ENCODE peak calls at places on chromosomes 7 and 10, in nine cellular contexts. H is GM23248, R is neural progenitor cell, D is PC-3, U is hepatocyte, B is SK-N-SH, L is OCI-LY7, Z is MM.1S, A is HCT116. E is an unnamed sample.

GRCh38 chr7:19146699-19147098 is 1.5 kb upstream of the FERD3L start:
- DNase-seq in H (peak; percentile 37), R (peak; percentile 66), D (peak; percentile 46), U (peak; percentile 54), B (peak; percentile 23), L (no peak), Z (peak; percentile 30), A (no peak), E (peak; percentile 69)

GRCh38 chr7:103680161-103681144 is 234.4 kb upstream of the SLC26A5 start:
- DNase-seq in H (no peak), R (peak; percentile 3), D (no peak), U (no peak), B (no peak), L (no peak), Z (no peak), A (no peak), E (peak; percentile 9)

GRCh38 chr7:6027806-6028365 is 3.3 kb upstream of the ANKRD61 start:
- DNase-seq in H (no peak), R (no peak), D (no peak), U (no peak), B (no peak), L (no peak), Z (no peak), A (no peak), E (no peak)

GRCh38 chr10:17883621-17884020 is 68.1 kb upstream of the SLC39A12 start:
- DNase-seq in H (no peak), R (no peak), D (peak; percentile 1), U (no peak), B (no peak), L (no peak), Z (no peak), A (no peak), E (no peak)

GRCh38 chr7:114048386-114049235 is 129.8 kb upstream of the PPP1R3A start:
- DNase-seq in H (peak; percentile 65), R (no peak), D (peak; percentile 6), U (peak; percentile 11), B (peak; percentile 16), L (peak; percentile 10), Z (peak; percentile 59), A (no peak), E (peak; percentile 23)

GRCh38 chr7:115135769-115136410 is 214.0 kb downstream of the MDFIC start:
- DNase-seq in H (no peak), R (peak; percentile 22), D (peak; percentile 80), U (no peak), B (no peak), L (no peak), Z (peak; percentile 77), A (no peak), E (peak; percentile 46)

GRCh38 chr10:35216303-35216905 is 89.8 kb downstream of the CREM start:
- DNase-seq in H (no peak), R (no peak), D (peak; percentile 56), U (no peak), B (no peak), L (no peak), Z (no peak), A (no peak), E (no peak)

GRCh38 chr7:134155871-134156270 is 28.7 kb downstream of the LRGUK start:
- DNase-seq in H (no peak), R (no peak), D (no peak), U (no peak), B (no peak), L (no peak), Z (no peak), A (no peak), E (no peak)

GRCh38 chr7:44461387-44461786 is 29.1 kb downstream of the NUDCD3 start:
- DNase-seq in H (peak; percentile 78), R (no peak), D (peak; percentile 43), U (no peak), B (no peak), L (peak; percentile 49), Z (peak; percentile 29), A (no peak), E (no peak)

GRCh38 chr10:97628228-97628627 is 5.1 kb downstream of the MORN4 start:
- DNase-seq in H (no peak), R (no peak), D (no peak), U (no peak), B (no peak), L (no peak), Z (no peak), A (no peak), E (no peak)

GRCh38 chr7:73741600-73741999 is 3.0 kb upstream of the ABHD11 start:
- DNase-seq in H (no peak), R (peak; percentile 52), D (no peak), U (no peak), B (no peak), L (peak; percentile 42), Z (no peak), A (no peak), E (peak; percentile 81)

GRCh38 chr10:117684211-117684610 is 141.7 kb downstream of the EMX2 start:
- DNase-seq in H (no peak), R (no peak), D (no peak), U (no peak), B (no peak), L (no peak), Z (no peak), A (no peak), E (no peak)

GRCh38 chr10:5915451-5915850 is 25.4 kb downstream of the FBH1 start:
- DNase-seq in H (no peak), R (no peak), D (no peak), U (no peak), B (no peak), L (no peak), Z (no peak), A (no peak), E (no peak)

GRCh38 chr7:7550663-7551062 is 15.0 kb upstream of the COL28A1 start:
- DNase-seq in H (no peak), R (no peak), D (no peak), U (no peak), B (no peak), L (no peak), Z (no peak), A (no peak), E (no peak)

DNA sequence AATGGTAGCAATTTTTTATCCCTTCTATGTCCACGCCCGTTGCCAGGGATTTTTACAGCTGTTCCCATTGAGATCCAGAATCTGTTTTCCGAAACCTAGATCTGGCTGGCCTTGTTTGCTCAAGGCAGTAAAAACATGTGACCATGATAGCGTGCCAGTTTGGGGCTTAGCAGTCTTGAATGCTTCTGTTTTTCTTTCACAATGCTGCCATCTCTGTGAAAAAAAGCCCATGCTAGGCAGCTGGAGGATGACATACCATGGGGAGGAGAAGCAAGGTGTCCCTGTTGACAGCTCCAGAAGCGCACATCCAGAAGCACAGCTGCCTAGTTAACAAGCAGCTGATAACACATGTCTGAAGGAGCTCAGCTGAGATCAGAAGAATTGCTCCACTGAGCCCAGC is 2.2 kb upstream of the ZNF92 start:
- DNase-seq in H (no peak), R (peak; percentile 20), D (no peak), U (peak; percentile 46), B (no peak), L (no peak), Z (no peak), A (no peak), E (no peak)
- H3K4me3 ChIP-seq in H (no peak overlapping the region), R (no peak overlapping the region), D (no peak overlapping the region), U (no peak overlapping the region), B (no peak overlapping the region), L (no peak overlapping the region), Z (no peak overlapping the region), A (no peak overlapping the region), E (no peak overlapping the region)

GRCh38 chr10:110208614-110209398 is 1.4 kb downstream of the MXI1 start:
- DNase-seq in H (peak; percentile 77), R (peak; percentile 46), D (peak; percentile 27), U (peak; percentile 58), B (peak; percentile 66), L (peak; percentile 63), Z (peak; percentile 47), A (no peak), E (no peak)

GRCh38 chr10:110210663-110211454 is 3.5 kb downstream of the MXI1 start:
- DNase-seq in H (peak; percentile 99), R (peak; percentile 94), D (peak; percentile 95), U (peak; percentile 98), B (peak; percentile 95), L (peak; percentile 97), Z (peak; percentile 98), A (peak; percentile 99), E (peak; percentile 99)

GRCh38 chr10:110209926-110210662 is 2.7 kb downstream of the MXI1 start:
- DNase-seq in H (peak; percentile 82), R (peak; percentile 53), D (peak; percentile 30), U (peak; percentile 74), B (peak; percentile 82), L (peak; percentile 60), Z (peak; percentile 54), A (no peak), E (peak; percentile 62)

GRCh38 chr10:110207805-110208613 is 604 bp downstream of the MXI1 start:
- DNase-seq in H (peak; percentile 71), R (peak; percentile 81), D (peak; percentile 22), U (peak; percentile 58), B (peak; percentile 66), L (peak; percentile 62), Z (peak; percentile 50), A (no peak), E (peak; percentile 74)

GRCh38 chr10:110209399-110209925 is 2.1 kb downstream of the MXI1 start:
- DNase-seq in H (peak; percentile 90), R (peak; percentile 71), D (peak; percentile 54), U (peak; percentile 77), B (no peak), L (peak; percentile 74), Z (peak; percentile 77), A (peak; percentile 59), E (peak; percentile 66)
- TF ChIP-seq EZH2phosphoT487 in H (no peak), R (no peak), D (no peak), U (no peak), B (no peak), L (no peak), Z (no peak), A (no peak), E (peak; percentile 38)

GRCh38 chr7:54792383-54792782 is 33.4 kb upstream of the SEC61G start:
- DNase-seq in H (no peak), R (no peak), D (no peak), U (no peak), B (no peak), L (no peak), Z (no peak), A (no peak), E (no peak)
- H3K4me3 ChIP-seq in H (no peak overlapping the region), R (no peak overlapping the region), D (no peak overlapping the region), U (no peak overlapping the region), B (no peak overlapping the region), L (no peak overlapping the region), Z (no peak overlapping the region), A (no peak overlapping the region), E (no peak overlapping the region)

DNA sequence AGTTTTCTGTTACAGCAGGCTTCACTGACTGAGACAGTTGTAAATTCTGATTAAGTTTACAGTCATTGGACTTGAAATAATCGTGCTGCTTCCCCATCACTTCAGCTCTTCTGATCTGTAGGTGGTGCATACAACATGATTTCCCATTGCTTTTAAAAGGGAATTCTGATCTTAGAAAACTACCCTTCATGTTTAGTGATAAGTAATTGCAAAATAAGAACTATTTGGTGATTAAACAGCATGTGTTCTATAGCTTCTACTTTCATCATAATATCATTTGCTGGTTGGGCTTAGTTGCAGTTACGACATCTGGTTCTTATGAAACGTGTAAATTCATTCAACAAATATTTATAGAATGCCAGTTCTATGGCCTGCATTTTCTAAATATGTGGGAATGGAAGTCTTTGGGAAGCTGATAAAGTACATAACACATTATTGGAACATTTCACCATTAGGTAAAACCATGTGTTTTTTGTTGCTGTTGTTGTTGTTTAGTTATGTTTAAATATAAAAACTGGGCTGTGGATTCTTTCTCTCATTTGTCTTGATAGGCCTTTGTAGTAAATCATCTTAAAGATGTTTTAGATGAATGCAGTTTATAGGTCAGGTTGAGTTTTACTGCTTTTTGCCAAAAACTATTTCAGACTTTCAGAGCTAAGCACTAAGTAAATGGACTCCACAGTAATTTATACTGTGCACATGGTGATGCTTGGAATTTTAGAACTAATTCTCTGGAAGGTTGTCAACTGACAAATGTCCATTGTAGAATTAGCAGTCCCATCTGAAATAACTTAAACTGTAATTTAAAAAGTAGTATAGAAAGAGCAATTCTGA is 13.1 kb downstream of the GNAI1 start:
- DNase-seq in H (peak; percentile 88), R (no peak), D (no peak), U (no peak), B (no peak), L (no peak), Z (no peak), A (no peak), E (no peak)
- TF ChIP-seq EZH2phosphoT487 in H (no peak), R (no peak), D (no peak), U (no peak), B (no peak), L (no peak), Z (no peak), A (no peak), E (no peak)